ENCODE peak calls at places on chromosomes 3 and 15, in seven cellular contexts. One of them, this sample, is unnamed.

GRCh38 chr3:131231710-131232348 is 149.7 kb upstream of the NUDT16 start:
- DNase-seq in OCI-LY7: no peak
- DNase-seq in fibroblast of villous mesenchyme: peak
- DNase-seq in right atrium auricular region: no peak
- DNase-seq in left ventricle myocardium inferior: no peak
- DNase-seq in cardiac muscle cell: no peak
- DNase-seq in AG09309: no peak
- DNase-seq in this sample: peak

GRCh38 chr3:9704343-9705322 is 1.0 kb downstream of the CPNE9 start:
- DNase-seq in OCI-LY7: no peak
- DNase-seq in fibroblast of villous mesenchyme: peak
- DNase-seq in right atrium auricular region: no peak
- DNase-seq in left ventricle myocardium inferior: peak
- DNase-seq in cardiac muscle cell: peak
- DNase-seq in AG09309: no peak
- DNase-seq in this sample: no peak

GRCh38 chr15:99474041-99474906 is 91.5 kb upstream of the MEF2A start:
- DNase-seq in OCI-LY7: no peak
- DNase-seq in fibroblast of villous mesenchyme: no peak
- DNase-seq in right atrium auricular region: peak
- DNase-seq in left ventricle myocardium inferior: peak
- DNase-seq in cardiac muscle cell: no peak
- DNase-seq in AG09309: no peak
- DNase-seq in this sample: no peak

GRCh38 chr15:78561490-78561889 is 3.8 kb upstream of the CHRNA5 start:
- DNase-seq in OCI-LY7: no peak
- DNase-seq in fibroblast of villous mesenchyme: no peak
- DNase-seq in right atrium auricular region: no peak
- DNase-seq in left ventricle myocardium inferior: no peak
- DNase-seq in cardiac muscle cell: no peak
- DNase-seq in AG09309: no peak
- DNase-seq in this sample: no peak

GRCh38 chr3:139343895-139344856 is at the start of gene MRPS22:
- DNase-seq in OCI-LY7: peak
- DNase-seq in fibroblast of villous mesenchyme: peak
- DNase-seq in right atrium auricular region: peak
- DNase-seq in left ventricle myocardium inferior: peak
- DNase-seq in cardiac muscle cell: peak
- DNase-seq in AG09309: peak
- DNase-seq in this sample: peak

GRCh38 chr3:30747771-30748281 is 141.4 kb downstream of the TGFBR2 start:
- DNase-seq in OCI-LY7: peak
- DNase-seq in fibroblast of villous mesenchyme: peak
- DNase-seq in right atrium auricular region: no peak
- DNase-seq in left ventricle myocardium inferior: no peak
- DNase-seq in cardiac muscle cell: peak
- DNase-seq in AG09309: peak
- DNase-seq in this sample: peak

GRCh38 chr15:73357999-73358665 is 10.6 kb downstream of the HCN4 start:
- DNase-seq in OCI-LY7: no peak
- DNase-seq in fibroblast of villous mesenchyme: no peak
- DNase-seq in right atrium auricular region: no peak
- DNase-seq in left ventricle myocardium inferior: no peak
- DNase-seq in cardiac muscle cell: no peak
- DNase-seq in AG09309: no peak
- DNase-seq in this sample: no peak

GRCh38 chr3:135009014-135009413 is 214.0 kb downstream of the EPHB1 start:
- DNase-seq in OCI-LY7: no peak
- DNase-seq in fibroblast of villous mesenchyme: no peak
- DNase-seq in right atrium auricular region: no peak
- DNase-seq in left ventricle myocardium inferior: no peak
- DNase-seq in cardiac muscle cell: no peak
- DNase-seq in AG09309: no peak
- DNase-seq in this sample: no peak

GRCh38 chr3:14001136-14001535 is 121.3 kb upstream of the WNT7A start:
- DNase-seq in OCI-LY7: no peak
- DNase-seq in fibroblast of villous mesenchyme: no peak
- DNase-seq in right atrium auricular region: no peak
- DNase-seq in left ventricle myocardium inferior: no peak
- DNase-seq in cardiac muscle cell: no peak
- DNase-seq in AG09309: no peak
- DNase-seq in this sample: peak

GRCh38 chr3:98770261-98771039 is 7.3 kb downstream of the ST3GAL6 start:
- DNase-seq in OCI-LY7: no peak
- DNase-seq in fibroblast of villous mesenchyme: no peak
- DNase-seq in right atrium auricular region: no peak
- DNase-seq in left ventricle myocardium inferior: peak
- DNase-seq in cardiac muscle cell: no peak
- DNase-seq in AG09309: no peak
- DNase-seq in this sample: no peak

GRCh38 chr3:111070772-111071256 is 802 bp upstream of the NECTIN3 start:
- DNase-seq in OCI-LY7: no peak
- DNase-seq in fibroblast of villous mesenchyme: no peak
- DNase-seq in right atrium auricular region: peak
- DNase-seq in left ventricle myocardium inferior: no peak
- DNase-seq in cardiac muscle cell: no peak
- DNase-seq in AG09309: no peak
- DNase-seq in this sample: no peak

GRCh38 chr3:43998841-43999805 is 242.6 kb upstream of the TOPAZ1 start:
- DNase-seq in OCI-LY7: peak
- DNase-seq in fibroblast of villous mesenchyme: peak
- DNase-seq in right atrium auricular region: no peak
- DNase-seq in left ventricle myocardium inferior: no peak
- DNase-seq in cardiac muscle cell: peak
- DNase-seq in AG09309: no peak
- DNase-seq in this sample: peak

GRCh38 chr15:67531379-67532059 is 10.6 kb downstream of the C15orf61 start:
- DNase-seq in OCI-LY7: no peak
- DNase-seq in fibroblast of villous mesenchyme: peak
- DNase-seq in right atrium auricular region: no peak
- DNase-seq in left ventricle myocardium inferior: no peak
- DNase-seq in cardiac muscle cell: peak
- DNase-seq in AG09309: peak
- DNase-seq in this sample: no peak

GRCh38 chr15:34729886-34730285 is 24.9 kb downstream of the GJD2 start:
- DNase-seq in OCI-LY7: no peak
- DNase-seq in fibroblast of villous mesenchyme: no peak
- DNase-seq in right atrium auricular region: no peak
- DNase-seq in left ventricle myocardium inferior: no peak
- DNase-seq in cardiac muscle cell: no peak
- DNase-seq in AG09309: no peak
- DNase-seq in this sample: no peak

GRCh38 chr3:138060792-138061191 is 50.8 kb downstream of the CLDN18 start:
- DNase-seq in OCI-LY7: peak
- DNase-seq in fibroblast of villous mesenchyme: no peak
- DNase-seq in right atrium auricular region: no peak
- DNase-seq in left ventricle myocardium inferior: no peak
- DNase-seq in cardiac muscle cell: no peak
- DNase-seq in AG09309: no peak
- DNase-seq in this sample: no peak

GRCh38 chr3:119681279-119681678 is 4.1 kb upstream of the COX17 start:
- DNase-seq in OCI-LY7: peak
- DNase-seq in fibroblast of villous mesenchyme: peak
- DNase-seq in right atrium auricular region: no peak
- DNase-seq in left ventricle myocardium inferior: no peak
- DNase-seq in cardiac muscle cell: peak
- DNase-seq in AG09309: no peak
- DNase-seq in this sample: peak

GRCh38 chr3:149886957-149887356 is 73.9 kb downstream of the RNF13 start:
- DNase-seq in OCI-LY7: no peak
- DNase-seq in fibroblast of villous mesenchyme: no peak
- DNase-seq in right atrium auricular region: no peak
- DNase-seq in left ventricle myocardium inferior: no peak
- DNase-seq in cardiac muscle cell: no peak
- DNase-seq in AG09309: no peak
- DNase-seq in this sample: no peak

GRCh38 chr15:93562752-93563151 is 473.7 kb upstream of the RGMA start:
- DNase-seq in OCI-LY7: no peak
- DNase-seq in fibroblast of villous mesenchyme: no peak
- DNase-seq in right atrium auricular region: no peak
- DNase-seq in left ventricle myocardium inferior: no peak
- DNase-seq in cardiac muscle cell: no peak
- DNase-seq in AG09309: no peak
- DNase-seq in this sample: no peak

GRCh38 chr3:129937717-129938116 is 36.8 kb upstream of the TRH start:
- DNase-seq in OCI-LY7: no peak
- DNase-seq in fibroblast of villous mesenchyme: no peak
- DNase-seq in right atrium auricular region: no peak
- DNase-seq in left ventricle myocardium inferior: no peak
- DNase-seq in cardiac muscle cell: no peak
- DNase-seq in AG09309: no peak
- DNase-seq in this sample: no peak

GRCh38 chr3:100650651-100651611 is 41.5 kb downstream of the ADGRG7 start:
- DNase-seq in OCI-LY7: peak
- DNase-seq in fibroblast of villous mesenchyme: peak
- DNase-seq in right atrium auricular region: no peak
- DNase-seq in left ventricle myocardium inferior: no peak
- DNase-seq in cardiac muscle cell: peak
- DNase-seq in AG09309: peak
- DNase-seq in this sample: peak

GRCh38 chr15:90686435-90687218 is 30.5 kb upstream of the BLM start:
- DNase-seq in OCI-LY7: no peak
- DNase-seq in fibroblast of villous mesenchyme: peak
- DNase-seq in right atrium auricular region: no peak
- DNase-seq in left ventricle myocardium inferior: no peak
- DNase-seq in cardiac muscle cell: no peak
- DNase-seq in AG09309: no peak
- DNase-seq in this sample: no peak

GRCh38 chr3:122356402-122356801 is 26.6 kb downstream of the MIX23 start:
- DNase-seq in OCI-LY7: peak
- DNase-seq in fibroblast of villous mesenchyme: peak
- DNase-seq in right atrium auricular region: no peak
- DNase-seq in left ventricle myocardium inferior: no peak
- DNase-seq in cardiac muscle cell: peak
- DNase-seq in AG09309: no peak
- DNase-seq in this sample: peak

GRCh38 chr3:126773167-126773566 is 69.1 kb downstream of the CHCHD6 start:
- DNase-seq in OCI-LY7: no peak
- DNase-seq in fibroblast of villous mesenchyme: no peak
- DNase-seq in right atrium auricular region: no peak
- DNase-seq in left ventricle myocardium inferior: no peak
- DNase-seq in cardiac muscle cell: no peak
- DNase-seq in AG09309: no peak
- DNase-seq in this sample: no peak

GRCh38 chr15:45434168-45434567 is 55.8 kb upstream of the GATM start:
- DNase-seq in OCI-LY7: no peak
- DNase-seq in fibroblast of villous mesenchyme: no peak
- DNase-seq in right atrium auricular region: no peak
- DNase-seq in left ventricle myocardium inferior: no peak
- DNase-seq in cardiac muscle cell: no peak
- DNase-seq in AG09309: no peak
- DNase-seq in this sample: no peak

GRCh38 chr15:66775127-66776105 is 73.4 kb downstream of the SMAD6 start:
- DNase-seq in OCI-LY7: no peak
- DNase-seq in fibroblast of villous mesenchyme: no peak
- DNase-seq in right atrium auricular region: no peak
- DNase-seq in left ventricle myocardium inferior: no peak
- DNase-seq in cardiac muscle cell: peak
- DNase-seq in AG09309: no peak
- DNase-seq in this sample: peak

GRCh38 chr15:100937171-100937570 is 18.0 kb downstream of the LRRK1 start:
- DNase-seq in OCI-LY7: no peak
- DNase-seq in fibroblast of villous mesenchyme: no peak
- DNase-seq in right atrium auricular region: no peak
- DNase-seq in left ventricle myocardium inferior: no peak
- DNase-seq in cardiac muscle cell: no peak
- DNase-seq in AG09309: no peak
- DNase-seq in this sample: no peak

GRCh38 chr15:95922431-95922830 is 408.1 kb upstream of the NR2F2 start:
- DNase-seq in OCI-LY7: no peak
- DNase-seq in fibroblast of villous mesenchyme: no peak
- DNase-seq in right atrium auricular region: no peak
- DNase-seq in left ventricle myocardium inferior: no peak
- DNase-seq in cardiac muscle cell: no peak
- DNase-seq in AG09309: no peak
- DNase-seq in this sample: no peak
- TF ChIP-seq CTCF in OCI-LY7: no peak
- TF ChIP-seq CTCF in fibroblast of villous mesenchyme: no peak
- TF ChIP-seq CTCF in right atrium auricular region: no peak
- TF ChIP-seq CTCF in left ventricle myocardium inferior: no peak
- TF ChIP-seq CTCF in cardiac muscle cell: no peak
- TF ChIP-seq CTCF in AG09309: no peak
- TF ChIP-seq CTCF in this sample: no peak

GRCh38 chr3:63655519-63655918 is 3.0 kb downstream of the SNTN start:
- DNase-seq in OCI-LY7: no peak
- DNase-seq in fibroblast of villous mesenchyme: peak
- DNase-seq in right atrium auricular region: no peak
- DNase-seq in left ventricle myocardium inferior: no peak
- DNase-seq in cardiac muscle cell: peak
- DNase-seq in AG09309: peak
- DNase-seq in this sample: peak
- H3K4me3 ChIP-seq in OCI-LY7: no peak
- H3K4me3 ChIP-seq in fibroblast of villous mesenchyme: no peak
- H3K4me3 ChIP-seq in right atrium auricular region: no peak
- H3K4me3 ChIP-seq in left ventricle myocardium inferior: no peak
- H3K4me3 ChIP-seq in cardiac muscle cell: no peak
- H3K4me3 ChIP-seq in AG09309: no peak
- H3K4me3 ChIP-seq in this sample: no peak

GRCh38 chr3:46076606-46077005 is 49.3 kb upstream of the XCR1 start:
- DNase-seq in OCI-LY7: no peak
- DNase-seq in fibroblast of villous mesenchyme: peak
- DNase-seq in right atrium auricular region: no peak
- DNase-seq in left ventricle myocardium inferior: no peak
- DNase-seq in cardiac muscle cell: peak
- DNase-seq in AG09309: no peak
- DNase-seq in this sample: peak
- TF ChIP-seq CTCF in OCI-LY7: no peak
- TF ChIP-seq CTCF in fibroblast of villous mesenchyme: peak
- TF ChIP-seq CTCF in right atrium auricular region: no peak
- TF ChIP-seq CTCF in left ventricle myocardium inferior: peak
- TF ChIP-seq CTCF in cardiac muscle cell: peak
- TF ChIP-seq CTCF in AG09309: peak
- TF ChIP-seq CTCF in this sample: peak

GRCh38 chr15:23567921-23568320 is 2.4 kb downstream of the MKRN3 start:
- DNase-seq in OCI-LY7: no peak
- DNase-seq in fibroblast of villous mesenchyme: no peak
- DNase-seq in right atrium auricular region: no peak
- DNase-seq in left ventricle myocardium inferior: no peak
- DNase-seq in cardiac muscle cell: no peak
- DNase-seq in AG09309: no peak
- DNase-seq in this sample: no peak

GRCh38 chr15:23564798-23565394 is 578 bp upstream of the MKRN3 start:
- DNase-seq in OCI-LY7: no peak
- DNase-seq in fibroblast of villous mesenchyme: no peak
- DNase-seq in right atrium auricular region: no peak
- DNase-seq in left ventricle myocardium inferior: no peak
- DNase-seq in cardiac muscle cell: no peak
- DNase-seq in AG09309: no peak
- DNase-seq in this sample: peak

GRCh38 chr15:23569513-23569912 is 4.0 kb downstream of the MKRN3 start:
- DNase-seq in OCI-LY7: no peak
- DNase-seq in fibroblast of villous mesenchyme: no peak
- DNase-seq in right atrium auricular region: no peak
- DNase-seq in left ventricle myocardium inferior: no peak
- DNase-seq in cardiac muscle cell: no peak
- DNase-seq in AG09309: no peak
- DNase-seq in this sample: no peak

GRCh38 chr15:23565395-23566069 is at the start of gene MKRN3:
- DNase-seq in OCI-LY7: no peak
- DNase-seq in fibroblast of villous mesenchyme: peak
- DNase-seq in right atrium auricular region: no peak
- DNase-seq in left ventricle myocardium inferior: no peak
- DNase-seq in cardiac muscle cell: peak
- DNase-seq in AG09309: peak
- DNase-seq in this sample: peak

GRCh38 chr15:23566070-23567050 is 886 bp downstream of the MKRN3 start:
- DNase-seq in OCI-LY7: no peak
- DNase-seq in fibroblast of villous mesenchyme: peak
- DNase-seq in right atrium auricular region: no peak
- DNase-seq in left ventricle myocardium inferior: no peak
- DNase-seq in cardiac muscle cell: no peak
- DNase-seq in AG09309: no peak
- DNase-seq in this sample: peak
- H3K4me3 ChIP-seq in OCI-LY7: no peak
- H3K4me3 ChIP-seq in fibroblast of villous mesenchyme: peak
- H3K4me3 ChIP-seq in right atrium auricular region: no peak
- H3K4me3 ChIP-seq in left ventricle myocardium inferior: peak
- H3K4me3 ChIP-seq in cardiac muscle cell: no peak
- H3K4me3 ChIP-seq in AG09309: peak
- H3K4me3 ChIP-seq in this sample: peak